ENCODE peak calls at places on chromosomes 6 and 20, in eight cellular contexts. L, N, T, H, G, J, Q and U are unnamed samples.

GRCh38 chr20:57562541-57563465 is 1.9 kb downstream of the PCK1 start:
- DNase-seq in L (no peak), N (peak; percentile 53), T (no peak), H (no peak), G (no peak), J (no peak), Q (no peak), U (no peak)

GRCh38 chr6:148492654-148493290 is 150.1 kb downstream of the SASH1 start:
- DNase-seq in L (no peak), N (no peak), T (no peak), H (no peak), G (no peak), J (no peak), Q (no peak), U (no peak)

GRCh38 chr6:4488389-4488788 is 287.8 kb upstream of the CDYL start:
- DNase-seq in L (no peak), N (no peak), T (no peak), H (no peak), G (no peak), J (no peak), Q (no peak), U (no peak)

GRCh38 chr6:166946125-166946524 is 10.2 kb downstream of the RNASET2 start:
- DNase-seq in L (no peak), N (no peak), T (no peak), H (no peak), G (no peak), J (no peak), Q (no peak), U (no peak)

GRCh38 chr6:31308050-31308844 is 36.4 kb upstream of the HLA-C start:
- DNase-seq in L (no peak), N (peak; percentile 73), T (peak; percentile 15), H (no peak), G (no peak), J (peak; percentile 65), Q (no peak), U (no peak)

GRCh38 chr6:118719351-118720124 is 68.1 kb upstream of the CEP85L start:
- DNase-seq in L (no peak), N (no peak), T (no peak), H (no peak), G (no peak), J (no peak), Q (no peak), U (no peak)

GRCh38 chr20:137668-138131 is 4.7 kb upstream of the DEFB126 start:
- DNase-seq in L (no peak), N (no peak), T (no peak), H (no peak), G (no peak), J (no peak), Q (no peak), U (no peak)

GRCh38 chr6:14175031-14175430 is 57.5 kb downstream of the CD83 start:
- DNase-seq in L (no peak), N (no peak), T (no peak), H (no peak), G (no peak), J (no peak), Q (no peak), U (no peak)

GRCh38 chr6:12288844-12289654 is 1.1 kb upstream of the EDN1 start:
- DNase-seq in L (peak; percentile 31), N (peak; percentile 76), T (peak; percentile 78), H (no peak), G (no peak), J (peak; percentile 53), Q (no peak), U (no peak)

GRCh38 chr6:136254851-136255466 is 4.8 kb upstream of the MTFR2 start:
- DNase-seq in L (no peak), N (no peak), T (no peak), H (no peak), G (no peak), J (no peak), Q (no peak), U (no peak)

GRCh38 chr6:139549561-139550070 is 175.2 kb upstream of the CITED2 start:
- DNase-seq in L (no peak), N (no peak), T (peak; percentile 77), H (no peak), G (no peak), J (no peak), Q (no peak), U (no peak)

GRCh38 chr20:34068001-34068400 is 44.0 kb downstream of the EIF2S2 start:
- DNase-seq in L (no peak), N (no peak), T (no peak), H (no peak), G (no peak), J (no peak), Q (no peak), U (no peak)

GRCh38 chr6:31246051-31246495 is 25.8 kb downstream of the HLA-C start:
- DNase-seq in L (no peak), N (no peak), T (peak; percentile 96), H (no peak), G (peak; percentile 39), J (no peak), Q (peak; percentile 40), U (peak; percentile 92)

GRCh38 chr20:50304883-50305635 is 114.4 kb downstream of the CEBPB start:
- DNase-seq in L (peak; percentile 45), N (peak; percentile 82), T (no peak), H (peak; percentile 96), G (peak; percentile 91), J (peak; percentile 79), Q (no peak), U (no peak)

GRCh38 chr6:30647802-30648460 is 998 bp downstream of the C6orf136 start:
- DNase-seq in L (no peak), N (no peak), T (peak; percentile 6), H (no peak), G (no peak), J (no peak), Q (no peak), U (no peak)

GRCh38 chr6:96016781-96017180 is 1.0 kb downstream of the FUT9 start:
- DNase-seq in L (no peak), N (no peak), T (no peak), H (no peak), G (no peak), J (no peak), Q (no peak), U (no peak)

GRCh38 chr6:13263669-13264068 is 64.7 kb downstream of the TBC1D7 start:
- DNase-seq in L (no peak), N (no peak), T (no peak), H (no peak), G (no peak), J (no peak), Q (no peak), U (no peak)

GRCh38 chr6:2911171-2911570 is 8.1 kb upstream of the SERPINB9 start:
- DNase-seq in L (no peak), N (no peak), T (peak; percentile 25), H (no peak), G (no peak), J (no peak), Q (no peak), U (no peak)

GRCh38 chr6:38671885-38672467 is 31.0 kb downstream of the GLO1 start:
- DNase-seq in L (no peak), N (peak; percentile 18), T (peak; percentile 62), H (no peak), G (peak; percentile 32), J (no peak), Q (no peak), U (peak; percentile 31)

GRCh38 chr6:115071962-115072361 is 729.1 kb upstream of the HS3ST5 start:
- DNase-seq in L (no peak), N (no peak), T (peak; percentile 41), H (no peak), G (no peak), J (no peak), Q (no peak), U (no peak)

GRCh38 chr20:23047738-23048214 is 1.7 kb downstream of the THBD start:
- DNase-seq in L (no peak), N (no peak), T (no peak), H (peak; percentile 34), G (no peak), J (peak; percentile 61), Q (no peak), U (no peak)

DNA sequence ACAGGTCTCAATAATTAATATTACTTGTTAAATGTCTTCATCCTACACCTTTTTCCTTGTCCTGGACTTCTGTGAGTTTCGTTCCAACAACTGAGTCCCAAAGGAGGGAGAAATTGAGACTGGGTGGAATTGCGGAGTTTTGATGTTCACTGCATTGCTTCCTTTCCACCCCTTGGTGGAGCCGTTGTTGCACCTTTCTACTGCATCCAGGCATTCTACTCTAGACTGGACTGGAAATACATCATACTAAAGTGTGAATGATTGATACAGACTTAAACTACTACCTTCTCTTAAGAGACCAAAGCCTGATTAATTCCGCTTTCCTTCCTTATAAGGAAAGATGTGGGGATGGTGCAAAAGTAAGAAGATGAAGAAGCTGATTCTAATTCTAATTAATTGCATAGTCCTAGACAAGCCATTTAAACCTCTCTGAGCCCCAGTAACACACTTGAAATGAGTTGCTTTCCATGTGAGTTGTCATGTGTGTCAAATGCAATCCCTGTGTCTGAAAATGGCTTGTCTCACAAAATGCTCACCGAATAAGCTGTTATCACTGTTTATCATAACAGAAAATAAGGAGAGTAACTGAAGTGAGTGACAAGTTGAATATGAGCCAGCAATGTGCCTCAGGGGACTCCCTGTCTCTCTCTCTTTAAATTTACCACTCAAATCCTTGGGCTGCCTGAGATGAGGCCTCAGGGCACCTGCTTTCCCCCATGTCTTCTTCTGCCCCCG is 338.3 kb upstream of the CHD6 start:
- DNase-seq in L (no peak), N (no peak), T (peak; percentile 1), H (no peak), G (no peak), J (no peak), Q (no peak), U (no peak)
- TF ChIP-seq CTCF in L (no peak), N (peak; percentile 41), T (no peak), H (peak; percentile 56), G (peak; percentile 17), J (no peak), Q (peak; percentile 66), U (peak; percentile 34)

GRCh38 chr20:64182146-64182865 is 18.1 kb downstream of the MYT1 start:
- DNase-seq in L (no peak), N (no peak), T (no peak), H (no peak), G (no peak), J (no peak), Q (no peak), U (no peak)
- H3K27me3 ChIP-seq in L (no peaks in the 10 kb centered on the region), N (peaks cover 5% of the 10 kb centered on the region), T (no peaks in the 10 kb centered on the region), H (no peaks in the 10 kb centered on the region), G (peaks cover 9% of the 10 kb centered on the region), J (peaks cover 22% of the 10 kb centered on the region), Q (no peaks in the 10 kb centered on the region), U (peaks cover 3% of the 10 kb centered on the region)

GRCh38 chr6:26554669-26555504 is 16.7 kb downstream of the HMGN4 start:
- DNase-seq in L (no peak), N (peak; percentile 29), T (peak; percentile 55), H (no peak), G (no peak), J (no peak), Q (no peak), U (no peak)
- H3K4me3 ChIP-seq in L (no peak overlapping the region), N (peak overlapping the region; percentile 46), T (peak overlapping the region; percentile 27), H (peak overlapping the region; percentile 59), G (peak overlapping the region; percentile 62), J (peak overlapping the region; percentile 41), Q (peak overlapping the region; percentile 72), U (peak overlapping the region; percentile 35)

DNA sequence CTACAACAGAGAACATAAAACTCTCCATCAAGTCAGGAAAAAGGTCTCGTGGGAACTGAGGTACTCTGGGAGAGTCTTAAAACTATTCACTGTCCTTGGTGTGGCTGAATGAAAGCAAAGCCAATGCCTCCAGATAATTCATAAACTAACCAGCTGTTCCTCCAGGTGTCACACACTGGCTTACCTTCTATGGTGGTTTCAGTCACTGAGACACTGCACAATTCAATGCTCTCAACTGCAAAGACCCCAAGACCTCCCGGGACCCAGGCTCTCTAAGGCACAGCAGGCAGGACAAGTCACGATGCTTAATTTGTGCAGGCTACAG is 100.8 kb downstream of the GMPR start:
- DNase-seq in L (no peak), N (no peak), T (no peak), H (no peak), G (no peak), J (no peak), Q (no peak), U (no peak)
- TF ChIP-seq CTCF in L (no peak), N (no peak), T (no peak), H (no peak), G (no peak), J (no peak), Q (no peak), U (no peak)